ENCODE peak calls at places on chromosomes 1 and 21, in six cellular contexts. U is breast epithelium, R is A549, Y is H4, O is EL, X is NCI-H748 treated with DMSO at 0.1 percent for 48 hours. D is an unnamed sample.

GRCh38 chr1:154206212-154206611 is at the start of gene CFAP141:
- DNase-seq in R (peak; percentile 39), X (peak; percentile 27), Y (no peak), O (no peak), U (no peak), D (no peak)

GRCh38 chr21:33028271-33028670 is 2.5 kb downstream of the OLIG2 start:
- DNase-seq in U (no peak), O (no peak), R (no peak), Y (no peak), X (no peak), D (no peak)

GRCh38 chr1:55067022-55067781 is 27.9 kb downstream of the PCSK9 start:
- DNase-seq in Y (peak; percentile 5), R (no peak), U (no peak), X (no peak), O (no peak), D (no peak)

GRCh38 chr1:156664046-156664948 is 12.9 kb downstream of the NES start:
- DNase-seq in O (peak; percentile 76), Y (peak; percentile 47), U (no peak), R (no peak), X (no peak), D (no peak)

GRCh38 chr1:56676571-56677035 is 31.5 kb downstream of the PRKAA2 start:
- DNase-seq in X (no peak), U (no peak), O (peak; percentile 88), Y (peak; percentile 91), R (peak; percentile 47), D (no peak)

GRCh38 chr21:15688016-15688415 is 41.8 kb upstream of the USP25 start:
- DNase-seq in Y (no peak), U (no peak), O (peak; percentile 15), R (no peak), X (no peak), D (no peak)

GRCh38 chr1:65027699-65028358 is 61.5 kb upstream of the JAK1 start:
- DNase-seq in U (peak; percentile 85), O (no peak), X (no peak), Y (no peak), R (no peak), D (no peak)

GRCh38 chr1:145872421-145872891 is 13.2 kb downstream of the ANKRD35 start:
- DNase-seq in O (peak; percentile 30), X (no peak), Y (no peak), U (no peak), R (no peak), D (no peak)

GRCh38 chr1:170265234-170265633 is 119.5 kb downstream of the NTMT2 start:
- DNase-seq in R (no peak), X (no peak), O (no peak), U (no peak), Y (no peak), D (no peak)

GRCh38 chr1:7783178-7783711 is 846 bp upstream of the PER3 start:
- DNase-seq in O (peak; percentile 78), R (peak; percentile 68), X (peak; percentile 42), Y (peak; percentile 38), U (peak; percentile 76), D (peak; percentile 50)

GRCh38 chr1:223423641-223424233 is 30.5 kb downstream of the CCDC185 start:
- DNase-seq in U (no peak), Y (no peak), X (no peak), O (peak; percentile 66), R (no peak), D (no peak)

D was measured in NCI-H774.